ENCODE peak calls at places on chromosomes 7 and 10, in six cellular contexts. S, B, N, M, E and W are unnamed samples.

GRCh38 chr7:130996205-130996840 is 262.3 kb upstream of the KLF14 start:
- DNase-seq in B (no peak), M (no peak), E (no peak), N (no peak), S (no peak), W (no peak)

GRCh38 chr7:158018061-158018796 is 569.4 kb downstream of the PTPRN2 start:
- DNase-seq in M (no peak), N (no peak), B (no peak), E (no peak), S (no peak), W (no peak)

GRCh38 chr10:99695761-99696160 is 36.2 kb downstream of the COX15 start:
- DNase-seq in M (peak), B (no peak), N (no peak), E (no peak), S (no peak), W (no peak)

GRCh38 chr10:71773221-71773971 is at the start of gene VSIR:
- DNase-seq in S (peak), N (peak), M (peak), B (peak), E (no peak), W (peak)

GRCh38 chr7:89238156-89238555 is 442.6 kb upstream of the TEX47 start:
- DNase-seq in N (no peak), B (no peak), M (peak), E (no peak), S (no peak), W (no peak)

GRCh38 chr7:130435455-130435854 is 5.4 kb downstream of the CEP41 start:
- DNase-seq in E (no peak), B (no peak), N (peak), M (no peak), S (no peak), W (no peak)

GRCh38 chr7:110534241-110534931 is 556.5 kb upstream of the LRRN3 start:
- DNase-seq in S (no peak), B (no peak), N (peak), E (no peak), M (peak), W (no peak)

GRCh38 chr7:158284617-158285382 is 302.8 kb downstream of the PTPRN2 start:
- DNase-seq in B (no peak), M (no peak), S (no peak), N (no peak), E (no peak), W (peak)

GRCh38 chr7:41114166-41114565 is 588.7 kb downstream of the INHBA start:
- DNase-seq in M (peak), S (no peak), B (no peak), N (peak), E (no peak), W (no peak)
- H2BK15ac ChIP-seq in M (no peak), S (no peak), B (no peak), N (no peak), E (no peak), W (no peak)

DNA sequence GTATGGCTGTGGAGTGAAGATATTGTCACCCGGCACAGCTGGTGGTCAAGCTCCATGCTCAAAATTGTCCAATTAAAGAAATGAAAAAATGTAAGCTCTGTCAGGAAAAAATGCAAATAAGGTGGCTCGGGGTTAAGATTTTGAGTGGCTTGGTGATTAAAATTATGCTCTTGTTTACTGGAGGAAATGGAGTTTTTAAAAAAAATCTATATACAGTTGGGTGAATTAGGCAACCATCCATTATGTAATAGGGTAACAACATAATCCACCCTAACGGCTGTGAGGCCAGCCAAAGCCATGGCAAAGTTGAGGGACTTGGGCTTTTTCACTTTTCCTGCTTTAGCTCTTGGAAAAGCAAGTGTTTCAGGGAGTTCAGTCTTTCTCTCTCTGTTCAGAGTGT is 260.8 kb upstream of the HABP2 start:
- DNase-seq in S (no peak), B (no peak), N (no peak), M (no peak), E (no peak), W (no peak)
- H2BK15ac ChIP-seq in S (no peak), B (no peak), N (no peak), M (no peak), E (no peak), W (no peak)

DNA sequence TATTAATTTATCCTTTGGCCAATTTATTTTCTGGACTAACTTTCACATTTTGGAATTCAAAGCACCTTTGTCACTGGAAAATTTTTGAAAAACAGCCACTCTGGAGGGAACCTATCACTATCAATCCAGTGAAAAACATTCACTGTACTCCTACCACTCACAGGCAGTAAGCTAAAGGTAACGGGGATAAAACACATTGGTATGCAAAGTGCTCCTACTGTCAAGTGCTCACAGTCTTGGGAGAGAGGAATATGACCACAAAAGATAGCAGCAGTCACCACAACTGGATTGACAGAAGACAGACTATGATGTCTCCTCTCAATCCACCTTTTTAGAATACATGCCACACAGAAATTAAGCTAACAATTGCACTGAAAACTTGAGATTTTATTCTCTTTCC is 13.3 kb downstream of the GSAP start:
- DNase-seq in E (no peak), B (no peak), N (no peak), S (no peak), M (no peak), W (no peak)
- H2BK15ac ChIP-seq in E (no peak), B (no peak), N (no peak), S (no peak), M (no peak), W (no peak)

DNA sequence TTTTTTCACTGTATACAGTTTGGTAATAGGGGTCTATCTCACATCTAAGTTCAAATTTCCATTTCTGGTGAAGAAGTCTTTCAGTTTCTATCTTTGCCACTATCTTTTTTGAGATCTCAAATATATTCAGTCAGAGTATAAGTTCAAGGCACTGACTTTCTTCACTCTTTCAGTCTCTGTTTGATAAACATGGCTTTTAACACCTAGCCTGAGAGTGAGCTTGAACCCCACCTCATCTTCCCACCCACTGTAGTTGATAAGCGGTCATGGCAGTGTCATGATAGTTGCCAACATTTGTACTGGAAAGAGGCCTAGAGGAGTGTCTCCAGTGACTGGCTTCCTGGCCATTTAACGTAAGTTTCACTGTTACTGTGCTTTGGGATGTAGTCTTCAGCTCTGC is 41.2 kb upstream of the AGR3 start:
- DNase-seq in M (no peak), S (no peak), B (no peak), N (no peak), E (no peak), W (no peak)
- H2BK15ac ChIP-seq in M (peak), S (no peak), B (no peak), N (no peak), E (no peak), W (no peak)

GRCh38 chr10:110651044-110651958 is 7.2 kb downstream of the RBM20 start:
- DNase-seq in S (no peak), B (no peak), M (peak), N (peak), E (no peak), W (no peak)

GRCh38 chr10:110657968-110658691 is 14.0 kb downstream of the RBM20 start:
- DNase-seq in B (no peak), N (no peak), E (no peak), S (no peak), M (no peak), W (peak)

GRCh38 chr10:110656612-110657011 is 12.5 kb downstream of the RBM20 start:
- DNase-seq in B (no peak), N (no peak), M (no peak), S (no peak), E (no peak), W (no peak)

GRCh38 chr10:110652475-110653118 is 8.5 kb downstream of the RBM20 start:
- DNase-seq in M (no peak), S (no peak), E (no peak), N (no peak), B (no peak), W (no peak)

GRCh38 chr10:110655286-110655685 is 11.2 kb downstream of the RBM20 start:
- DNase-seq in M (peak), N (no peak), B (no peak), E (no peak), S (no peak), W (no peak)
- H2BK15ac ChIP-seq in M (no peak), N (no peak), B (no peak), E (no peak), S (no peak), W (no peak)

GRCh38 chr10:132310701-132311337 is 3.1 kb upstream of the STK32C start:
- DNase-seq in B (no peak), N (no peak), S (no peak), E (no peak), M (no peak), W (no peak)
- H2BK15ac ChIP-seq in B (no peak), N (no peak), S (no peak), E (peak), M (no peak), W (no peak)

GRCh38 chr7:15620491-15621185 is 58.8 kb upstream of the AGMO start:
- DNase-seq in M (no peak), S (no peak), N (no peak), B (no peak), E (no peak), W (no peak)

GRCh38 chr7:15621468-15621867 is 59.7 kb upstream of the AGMO start:
- DNase-seq in E (no peak), M (no peak), S (no peak), N (no peak), B (no peak), W (no peak)

DNA sequence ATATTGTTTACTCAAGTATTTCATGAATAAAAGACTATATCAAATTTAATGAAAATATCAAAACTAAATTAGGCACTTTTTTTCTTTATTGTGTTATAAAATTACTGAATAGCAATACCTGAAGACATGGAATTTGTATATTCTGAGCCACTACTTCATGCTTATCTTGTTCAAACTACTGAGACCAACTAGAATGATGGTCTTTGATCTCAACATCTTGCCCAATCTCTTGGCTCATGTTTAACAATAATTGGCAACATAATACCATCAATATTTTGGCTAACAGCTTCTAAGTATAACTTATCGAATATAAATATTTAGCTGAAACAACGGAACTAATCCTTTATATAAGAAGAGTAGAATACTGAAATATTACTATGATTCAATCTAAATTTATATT is 56.5 kb upstream of the AGMO start:
- DNase-seq in B (no peak), S (no peak), E (no peak), M (no peak), N (no peak), W (no peak)
- H2BK15ac ChIP-seq in B (no peak), S (no peak), E (no peak), M (no peak), N (no peak), W (no peak)